ENCODE peak calls at places on chromosomes 6 and 20, in eight cellular contexts. V, O, T, K, D, P, J and X are unnamed samples.

GRCh38 chr6:29011276-29011734 is 6.2 kb upstream of the ZNF311 start:
- DNase-seq in V (peak), O (no peak), T (peak), K (no peak), D (peak), P (peak), J (peak), X (no peak)

GRCh38 chr6:36121752-36122494 is 8.4 kb upstream of the MAPK13 start:
- DNase-seq in V (no peak), O (no peak), T (no peak), K (no peak), D (no peak), P (no peak), J (no peak), X (peak)

GRCh38 chr20:36305602-36306556 is at the start of gene DLGAP4:
- DNase-seq in V (no peak), O (no peak), T (no peak), K (no peak), D (no peak), P (no peak), J (no peak), X (no peak)

GRCh38 chr20:37297066-37297736 is 7.7 kb downstream of the MANBAL start:
- DNase-seq in V (no peak), O (no peak), T (no peak), K (peak), D (no peak), P (no peak), J (no peak), X (no peak)

GRCh38 chr6:107807186-107807585 is 16.9 kb downstream of the SCML4 start:
- DNase-seq in V (no peak), O (no peak), T (no peak), K (no peak), D (no peak), P (no peak), J (no peak), X (no peak)

GRCh38 chr20:17565164-17565845 is 4.6 kb upstream of the DSTN start:
- DNase-seq in V (no peak), O (no peak), T (no peak), K (no peak), D (no peak), P (no peak), J (no peak), X (no peak)

GRCh38 chr6:142566628-142567396 is 265.0 kb downstream of the ADGRG6 start:
- DNase-seq in V (peak), O (peak), T (peak), K (peak), D (peak), P (peak), J (peak), X (peak)

GRCh38 chr20:63690898-63691710 is 5.3 kb upstream of the TNFRSF6B start:
- DNase-seq in V (no peak), O (no peak), T (no peak), K (no peak), D (no peak), P (no peak), J (no peak), X (peak)

GRCh38 chr6:56851541-56852248 is 103.2 kb upstream of the BEND6 start:
- DNase-seq in V (peak), O (no peak), T (peak), K (peak), D (peak), P (no peak), J (peak), X (peak)

GRCh38 chr20:16245879-16246278 is 327.4 kb downstream of the KIF16B start:
- DNase-seq in V (no peak), O (no peak), T (no peak), K (no peak), D (no peak), P (no peak), J (no peak), X (no peak)

GRCh38 chr20:8454137-8454712 is 322.2 kb downstream of the PLCB1 start:
- DNase-seq in V (peak), O (no peak), T (peak), K (peak), D (peak), P (no peak), J (peak), X (no peak)

GRCh38 chr6:155384343-155384742 is 70.1 kb upstream of the TFB1M start:
- DNase-seq in V (no peak), O (no peak), T (no peak), K (no peak), D (no peak), P (no peak), J (no peak), X (no peak)

GRCh38 chr6:168432196-168432595 is 8.8 kb upstream of the SMOC2 start:
- DNase-seq in V (no peak), O (no peak), T (no peak), K (no peak), D (no peak), P (no peak), J (no peak), X (no peak)

GRCh38 chr6:24836116-24836515 is 37.4 kb upstream of the ARMH2 start:
- DNase-seq in V (no peak), O (no peak), T (no peak), K (no peak), D (no peak), P (no peak), J (no peak), X (no peak)

GRCh38 chr6:129353067-129353466 is 356.9 kb downstream of the ARHGAP18 start:
- DNase-seq in V (no peak), O (no peak), T (no peak), K (no peak), D (no peak), P (no peak), J (peak), X (no peak)

GRCh38 chr20:57072184-57072583 is 194.3 kb downstream of the BMP7 start:
- DNase-seq in V (no peak), O (no peak), T (no peak), K (no peak), D (no peak), P (no peak), J (no peak), X (peak)

GRCh38 chr6:170295519-170296422 is 4.9 kb upstream of the DLL1 start:
- DNase-seq in V (peak), O (no peak), T (no peak), K (no peak), D (peak), P (no peak), J (peak), X (peak)

GRCh38 chr20:62946918-62947317 is 5.6 kb upstream of the SLC17A9 start:
- DNase-seq in V (no peak), O (no peak), T (no peak), K (no peak), D (no peak), P (no peak), J (no peak), X (peak)

GRCh38 chr6:87351583-87351982 is 7.0 kb downstream of the C6orf163 start:
- DNase-seq in V (no peak), O (no peak), T (no peak), K (no peak), D (no peak), P (no peak), J (no peak), X (no peak)

GRCh38 chr6:41756354-41756753 is 9.2 kb upstream of the PGC start:
- DNase-seq in V (no peak), O (no peak), T (no peak), K (no peak), D (no peak), P (no peak), J (no peak), X (no peak)

GRCh38 chr6:24323632-24324337 is 34.1 kb downstream of the DCDC2 start:
- DNase-seq in V (no peak), O (no peak), T (peak), K (no peak), D (no peak), P (no peak), J (no peak), X (no peak)

GRCh38 chr6:154721460-154721859 is 11.8 kb upstream of the SCAF8 start:
- DNase-seq in V (peak), O (no peak), T (no peak), K (peak), D (no peak), P (no peak), J (no peak), X (no peak)

GRCh38 chr20:45867129-45867810 is 9.9 kb downstream of the ZSWIM3 start:
- DNase-seq in V (no peak), O (no peak), T (no peak), K (no peak), D (no peak), P (no peak), J (no peak), X (no peak)